ENCODE peak calls at places on chromosomes 4 and X, in ten cellular contexts. One of them, this sample, is unnamed.

GRCh38 chr4:704198-704891 is 1.3 kb upstream of the PCGF3 start:
- DNase-seq in heart left ventricle: no peak
- DNase-seq in upper lobe of left lung: no peak
- DNase-seq in sigmoid colon: peak
- DNase-seq in uterus: no peak
- DNase-seq in Peyer's patch: no peak
- DNase-seq in GM12892: no peak
- DNase-seq in endothelial cell of umbilical vein: no peak
- DNase-seq in lower leg skin: no peak
- DNase-seq in NB4: no peak
- DNase-seq in this sample: no peak

GRCh38 chrX:119118780-119119395 is 8.7 kb downstream of the KIAA1210 start:
- DNase-seq in upper lobe of left lung: peak
- DNase-seq in NB4: peak
- DNase-seq in heart left ventricle: peak
- DNase-seq in endothelial cell of umbilical vein: peak
- DNase-seq in sigmoid colon: no peak
- DNase-seq in lower leg skin: peak
- DNase-seq in GM12892: peak
- DNase-seq in uterus: peak
- DNase-seq in Peyer's patch: peak
- DNase-seq in this sample: peak

GRCh38 chrX:115233497-115234219 is at the start of gene LRCH2:
- DNase-seq in uterus: peak
- DNase-seq in sigmoid colon: peak
- DNase-seq in lower leg skin: peak
- DNase-seq in Peyer's patch: no peak
- DNase-seq in heart left ventricle: peak
- DNase-seq in endothelial cell of umbilical vein: peak
- DNase-seq in GM12892: no peak
- DNase-seq in NB4: no peak
- DNase-seq in upper lobe of left lung: peak
- DNase-seq in this sample: no peak

GRCh38 chr4:149980941-149981340 is 97.3 kb upstream of the DCLK2 start:
- DNase-seq in Peyer's patch: peak
- DNase-seq in upper lobe of left lung: no peak
- DNase-seq in endothelial cell of umbilical vein: peak
- DNase-seq in GM12892: no peak
- DNase-seq in uterus: peak
- DNase-seq in sigmoid colon: peak
- DNase-seq in lower leg skin: peak
- DNase-seq in heart left ventricle: peak
- DNase-seq in NB4: peak
- DNase-seq in this sample: peak

GRCh38 chr4:80017125-80017854 is 55.7 kb downstream of the ANTXR2 start:
- DNase-seq in sigmoid colon: no peak
- DNase-seq in lower leg skin: no peak
- DNase-seq in uterus: no peak
- DNase-seq in upper lobe of left lung: no peak
- DNase-seq in endothelial cell of umbilical vein: peak
- DNase-seq in GM12892: no peak
- DNase-seq in heart left ventricle: no peak
- DNase-seq in Peyer's patch: no peak
- DNase-seq in NB4: peak
- DNase-seq in this sample: no peak

GRCh38 chrX:88378406-88378805 is 368.6 kb upstream of the CPXCR1 start:
- DNase-seq in sigmoid colon: no peak
- DNase-seq in uterus: no peak
- DNase-seq in lower leg skin: no peak
- DNase-seq in upper lobe of left lung: no peak
- DNase-seq in Peyer's patch: no peak
- DNase-seq in heart left ventricle: no peak
- DNase-seq in NB4: no peak
- DNase-seq in endothelial cell of umbilical vein: no peak
- DNase-seq in GM12892: no peak
- DNase-seq in this sample: no peak

GRCh38 chr4:130432289-130432688 is 1336.3 kb downstream of the C4orf33 start:
- DNase-seq in lower leg skin: no peak
- DNase-seq in GM12892: no peak
- DNase-seq in upper lobe of left lung: no peak
- DNase-seq in endothelial cell of umbilical vein: no peak
- DNase-seq in uterus: no peak
- DNase-seq in heart left ventricle: no peak
- DNase-seq in NB4: no peak
- DNase-seq in Peyer's patch: no peak
- DNase-seq in sigmoid colon: no peak
- DNase-seq in this sample: no peak

GRCh38 chr4:129929052-129929451 is 833.1 kb downstream of the C4orf33 start:
- DNase-seq in heart left ventricle: no peak
- DNase-seq in upper lobe of left lung: no peak
- DNase-seq in lower leg skin: no peak
- DNase-seq in sigmoid colon: no peak
- DNase-seq in GM12892: no peak
- DNase-seq in NB4: peak
- DNase-seq in uterus: no peak
- DNase-seq in Peyer's patch: no peak
- DNase-seq in endothelial cell of umbilical vein: peak
- DNase-seq in this sample: peak

DNA sequence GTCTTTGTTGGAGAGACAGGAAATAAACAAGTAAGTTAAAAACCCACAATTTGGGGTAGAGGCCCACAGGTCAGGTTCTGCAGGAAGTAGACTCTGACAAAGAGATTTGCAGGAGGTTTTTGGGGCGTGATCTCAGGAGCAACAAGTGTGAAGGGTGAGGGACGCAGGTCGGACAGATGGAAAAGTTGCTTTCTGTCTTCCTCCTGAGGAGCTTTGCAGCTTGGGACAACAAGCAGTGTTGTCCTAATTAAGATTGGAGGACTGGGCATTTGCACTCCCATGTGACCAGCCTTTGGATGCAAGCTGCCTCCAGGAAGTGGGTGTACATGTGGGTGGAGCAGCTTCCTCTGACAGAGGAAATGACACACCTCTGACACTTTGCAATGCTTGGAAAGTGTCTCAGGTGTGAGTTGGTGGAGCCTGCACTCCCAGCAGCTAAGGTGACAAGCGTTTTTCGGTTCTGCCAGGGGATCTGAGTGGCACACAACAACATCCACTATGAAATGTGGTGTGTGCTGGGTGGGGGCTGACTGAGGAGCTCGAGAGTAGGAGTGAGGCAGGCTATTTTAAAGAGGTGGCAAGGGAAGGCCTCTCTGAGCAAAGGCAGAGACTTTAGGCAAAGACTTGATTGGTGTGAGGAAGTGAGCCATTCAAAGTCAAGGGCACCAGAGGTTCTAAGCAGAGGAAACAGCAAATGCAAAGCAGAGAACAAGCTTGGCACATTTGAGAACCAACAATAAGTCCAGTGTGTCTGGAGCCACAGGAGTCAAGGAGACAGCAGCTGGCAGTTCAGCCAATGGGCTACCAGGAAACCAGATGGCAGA is 339.8 kb upstream of the GATB start:
- DNase-seq in GM12892: peak
- DNase-seq in lower leg skin: peak
- DNase-seq in endothelial cell of umbilical vein: peak
- DNase-seq in sigmoid colon: no peak
- DNase-seq in NB4: no peak
- DNase-seq in upper lobe of left lung: peak
- DNase-seq in heart left ventricle: no peak
- DNase-seq in uterus: no peak
- DNase-seq in Peyer's patch: peak
- DNase-seq in this sample: no peak
- TF ChIP-seq POLR2A in GM12892: no peak
- TF ChIP-seq POLR2A in lower leg skin: no peak
- TF ChIP-seq POLR2A in endothelial cell of umbilical vein: no peak
- TF ChIP-seq POLR2A in sigmoid colon: no peak
- TF ChIP-seq POLR2A in NB4: no peak
- TF ChIP-seq POLR2A in upper lobe of left lung: peak
- TF ChIP-seq POLR2A in heart left ventricle: no peak
- TF ChIP-seq POLR2A in uterus: no peak
- TF ChIP-seq POLR2A in Peyer's patch: peak
- TF ChIP-seq POLR2A in this sample: no peak

DNA sequence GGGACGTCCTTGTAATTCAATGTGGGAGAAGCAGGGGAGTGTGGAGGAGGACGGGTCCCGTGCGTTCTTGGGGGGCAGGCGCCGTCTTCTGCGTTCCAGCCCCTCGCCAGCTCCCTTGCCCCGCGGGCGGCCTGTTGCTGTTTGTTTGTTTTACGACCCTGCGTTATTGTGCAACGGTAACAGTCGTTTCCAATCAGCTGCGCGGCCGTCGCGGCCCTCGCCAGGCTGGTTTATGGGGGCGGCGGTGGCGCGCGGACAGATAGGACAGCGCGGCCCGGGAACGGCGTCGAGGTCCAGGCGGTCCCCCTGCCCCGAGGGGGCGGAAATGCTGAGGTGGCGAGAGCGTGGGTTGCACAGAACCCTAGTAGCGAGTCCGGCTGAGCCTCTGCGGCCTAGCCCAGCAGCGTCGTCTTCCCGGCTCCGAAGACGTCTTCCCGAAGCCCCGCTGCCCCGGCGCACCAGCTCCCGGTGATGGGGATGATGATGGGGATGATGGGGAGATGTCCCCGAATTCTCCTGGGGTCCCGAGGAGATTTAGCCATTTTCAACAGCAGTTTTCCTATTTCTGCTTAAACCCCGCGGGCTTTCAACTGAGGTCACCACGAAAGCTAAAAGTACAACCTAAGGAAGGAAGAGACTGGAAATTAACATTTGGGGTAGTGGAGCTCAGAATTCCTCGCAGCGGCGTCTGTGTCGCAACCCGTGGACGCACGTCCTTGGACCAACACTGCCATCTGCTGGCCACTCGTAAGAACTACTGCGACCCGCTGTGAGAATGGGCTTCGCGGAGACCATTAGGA is 4.8 kb downstream of the PDGFRA start:
- DNase-seq in uterus: peak
- DNase-seq in lower leg skin: peak
- DNase-seq in heart left ventricle: peak
- DNase-seq in NB4: peak
- DNase-seq in endothelial cell of umbilical vein: peak
- DNase-seq in Peyer's patch: peak
- DNase-seq in GM12892: no peak
- DNase-seq in upper lobe of left lung: peak
- DNase-seq in sigmoid colon: peak
- DNase-seq in this sample: peak
- TF ChIP-seq POLR2A in uterus: no peak
- TF ChIP-seq POLR2A in lower leg skin: no peak
- TF ChIP-seq POLR2A in heart left ventricle: no peak
- TF ChIP-seq POLR2A in NB4: no peak
- TF ChIP-seq POLR2A in endothelial cell of umbilical vein: no peak
- TF ChIP-seq POLR2A in Peyer's patch: no peak
- TF ChIP-seq POLR2A in GM12892: no peak
- TF ChIP-seq POLR2A in upper lobe of left lung: no peak
- TF ChIP-seq POLR2A in sigmoid colon: no peak
- TF ChIP-seq POLR2A in this sample: no peak

DNA sequence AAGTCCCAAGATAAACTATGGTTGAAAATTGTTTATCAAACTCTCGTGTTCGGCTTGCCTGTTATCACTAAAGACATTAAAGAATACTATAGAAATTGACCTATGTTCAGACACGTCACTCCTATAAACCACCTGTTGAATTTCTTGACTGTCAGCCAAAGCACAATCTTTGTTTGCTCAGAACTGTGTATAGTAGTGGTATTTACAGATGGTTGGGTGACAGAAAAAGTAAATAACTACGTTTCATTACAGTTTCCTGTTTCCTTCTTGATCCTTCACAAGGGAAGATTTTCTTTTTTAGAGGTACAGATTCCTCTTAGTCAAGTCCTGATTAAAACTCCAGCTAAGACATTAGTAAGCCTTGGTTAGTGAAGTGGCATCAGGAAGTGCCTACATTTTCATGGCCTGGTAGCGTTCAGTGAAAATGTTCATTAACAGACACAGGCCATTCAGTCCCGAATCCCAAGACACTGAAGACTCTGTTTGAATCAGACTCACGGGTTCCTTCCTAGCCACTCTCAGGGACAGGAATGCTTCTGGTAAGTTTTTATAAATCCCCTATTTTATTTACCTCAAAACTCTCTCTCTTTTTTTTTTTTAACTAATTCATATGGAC is at the start of gene SMIM31:
- DNase-seq in upper lobe of left lung: no peak
- DNase-seq in uterus: no peak
- DNase-seq in lower leg skin: no peak
- DNase-seq in endothelial cell of umbilical vein: no peak
- DNase-seq in Peyer's patch: no peak
- DNase-seq in NB4: no peak
- DNase-seq in GM12892: no peak
- DNase-seq in heart left ventricle: no peak
- DNase-seq in sigmoid colon: no peak
- DNase-seq in this sample: no peak
- TF ChIP-seq POLR2A in upper lobe of left lung: no peak
- TF ChIP-seq POLR2A in uterus: no peak
- TF ChIP-seq POLR2A in lower leg skin: no peak
- TF ChIP-seq POLR2A in endothelial cell of umbilical vein: no peak
- TF ChIP-seq POLR2A in Peyer's patch: peak
- TF ChIP-seq POLR2A in NB4: no peak
- TF ChIP-seq POLR2A in GM12892: no peak
- TF ChIP-seq POLR2A in heart left ventricle: no peak
- TF ChIP-seq POLR2A in sigmoid colon: no peak
- TF ChIP-seq POLR2A in this sample: no peak

GRCh38 chr4:143512978-143513313 is 556 bp upstream of the SMARCA5 start:
- DNase-seq in lower leg skin: no peak
- DNase-seq in uterus: no peak
- DNase-seq in upper lobe of left lung: no peak
- DNase-seq in endothelial cell of umbilical vein: no peak
- DNase-seq in Peyer's patch: no peak
- DNase-seq in heart left ventricle: no peak
- DNase-seq in GM12892: no peak
- DNase-seq in sigmoid colon: no peak
- DNase-seq in NB4: no peak
- DNase-seq in this sample: peak

GRCh38 chr4:143511906-143512305 is 1.6 kb upstream of the SMARCA5 start:
- DNase-seq in NB4: no peak
- DNase-seq in GM12892: no peak
- DNase-seq in endothelial cell of umbilical vein: no peak
- DNase-seq in uterus: no peak
- DNase-seq in Peyer's patch: no peak
- DNase-seq in upper lobe of left lung: no peak
- DNase-seq in lower leg skin: no peak
- DNase-seq in sigmoid colon: no peak
- DNase-seq in heart left ventricle: no peak
- DNase-seq in this sample: no peak

GRCh38 chr4:143514432-143514831 is 930 bp downstream of the SMARCA5 start:
- DNase-seq in sigmoid colon: peak
- DNase-seq in Peyer's patch: peak
- DNase-seq in upper lobe of left lung: peak
- DNase-seq in endothelial cell of umbilical vein: peak
- DNase-seq in heart left ventricle: peak
- DNase-seq in NB4: peak
- DNase-seq in lower leg skin: peak
- DNase-seq in uterus: peak
- DNase-seq in GM12892: no peak
- DNase-seq in this sample: peak

GRCh38 chr4:143515905-143516304 is 2.4 kb downstream of the SMARCA5 start:
- DNase-seq in GM12892: no peak
- DNase-seq in endothelial cell of umbilical vein: no peak
- DNase-seq in uterus: no peak
- DNase-seq in NB4: no peak
- DNase-seq in lower leg skin: no peak
- DNase-seq in Peyer's patch: no peak
- DNase-seq in sigmoid colon: no peak
- DNase-seq in upper lobe of left lung: no peak
- DNase-seq in heart left ventricle: no peak
- DNase-seq in this sample: no peak

DNA sequence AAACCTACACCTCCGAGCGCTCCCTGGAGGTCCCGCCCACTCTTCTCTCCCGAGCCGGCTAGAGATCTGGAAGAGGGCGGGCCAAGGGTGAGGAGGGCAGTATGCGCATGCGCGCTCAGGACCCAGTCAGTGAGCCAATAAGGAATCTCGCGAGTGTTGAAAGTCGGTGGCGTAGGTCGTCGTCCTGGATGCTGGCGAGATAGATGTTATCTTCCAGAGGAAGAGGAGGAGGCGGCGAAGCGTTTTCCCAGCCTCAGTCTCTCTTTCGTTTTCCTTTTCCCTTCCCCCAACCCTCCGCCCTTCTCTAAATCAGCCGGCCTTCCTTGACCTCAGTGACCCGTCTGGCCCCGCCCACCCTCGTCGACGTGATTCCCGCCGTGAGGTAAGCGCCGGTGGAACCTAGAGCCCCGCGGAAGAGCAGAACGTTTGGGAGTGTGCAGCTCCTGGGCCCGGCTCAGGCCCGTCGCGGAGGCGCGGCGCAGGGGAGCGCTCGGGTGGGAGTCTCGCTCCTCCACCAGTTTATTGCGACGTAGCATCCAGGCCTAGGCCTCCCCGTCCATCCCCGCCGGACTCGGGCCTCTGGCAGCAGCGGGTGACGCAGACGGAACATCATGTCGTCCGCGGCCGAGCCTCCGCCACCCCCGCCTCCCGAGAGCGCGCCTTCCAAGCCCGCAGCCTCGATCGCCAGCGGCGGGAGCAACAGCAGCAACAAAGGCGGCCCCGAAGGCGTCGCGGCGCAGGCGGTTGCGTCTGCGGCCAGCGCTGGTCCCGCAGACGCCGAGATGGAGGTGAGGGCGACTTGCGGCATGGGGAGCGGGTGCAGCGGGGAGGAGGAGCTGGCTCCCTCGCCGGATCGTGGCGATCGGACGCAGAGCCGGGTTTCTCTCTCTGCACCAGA is at the start of gene SMARCA5:
- DNase-seq in upper lobe of left lung: peak
- DNase-seq in Peyer's patch: peak
- DNase-seq in uterus: peak
- DNase-seq in lower leg skin: peak
- DNase-seq in GM12892: peak
- DNase-seq in endothelial cell of umbilical vein: peak
- DNase-seq in sigmoid colon: peak
- DNase-seq in NB4: peak
- DNase-seq in heart left ventricle: peak
- DNase-seq in this sample: peak
- TF ChIP-seq POLR2A in upper lobe of left lung: peak
- TF ChIP-seq POLR2A in Peyer's patch: peak
- TF ChIP-seq POLR2A in uterus: peak
- TF ChIP-seq POLR2A in lower leg skin: peak
- TF ChIP-seq POLR2A in GM12892: peak
- TF ChIP-seq POLR2A in endothelial cell of umbilical vein: peak
- TF ChIP-seq POLR2A in sigmoid colon: peak
- TF ChIP-seq POLR2A in NB4: peak
- TF ChIP-seq POLR2A in heart left ventricle: peak
- TF ChIP-seq POLR2A in this sample: peak